ENCODE peak calls at places on chromosomes 16 and 17, in ten cellular contexts. G is K562, K is stomach, Q is upper lobe of left lung, O is HepG2, E is suprapubic skin, Y is H1, R is SK-N-SH, V is esophagus muscularis mucosa, B is sigmoid colon. M is an unnamed sample.

GRCh38 chr17:77429985-77430752 is 289.4 kb downstream of the SEC14L1 start:
- DNase-seq in Y (peak), Q (peak), K (peak), V (peak), O (peak), G (peak), R (peak), E (peak), B (peak), M (peak)

GRCh38 chr16:84598391-84598750 is 19.5 kb downstream of the COTL1 start:
- DNase-seq in E (no peak), O (no peak), K (no peak), Y (no peak), V (no peak), G (no peak), Q (no peak), R (no peak), B (no peak), M (no peak)

GRCh38 chr17:44502598-44503079 is 567 bp downstream of the GPATCH8 start:
- DNase-seq in Q (no peak), B (no peak), K (peak), O (no peak), R (no peak), G (peak), Y (no peak), V (no peak), E (peak), M (no peak)

GRCh38 chr17:12463102-12463501 is 202.6 kb upstream of the MYOCD start:
- DNase-seq in E (no peak), Q (no peak), V (no peak), Y (no peak), G (no peak), B (peak), O (no peak), R (no peak), K (no peak), M (no peak)

GRCh38 chr16:52383640-52384292 is 163.2 kb downstream of the TOX3 start:
- DNase-seq in E (no peak), G (no peak), O (peak), B (no peak), R (no peak), Y (no peak), Q (no peak), K (no peak), V (peak), M (no peak)

GRCh38 chr16:80231888-80232287 is 308.9 kb upstream of the DYNLRB2 start:
- DNase-seq in V (no peak), Y (no peak), B (no peak), R (no peak), K (no peak), Q (no peak), G (no peak), E (no peak), O (peak), M (no peak)

GRCh38 chr16:4947722-4948503 is 10.2 kb upstream of the SEC14L5 start:
- DNase-seq in O (peak), R (no peak), G (no peak), E (no peak), Y (no peak), V (no peak), K (no peak), B (no peak), Q (no peak), M (no peak)

GRCh38 chr17:81967533-81968395 is 6.8 kb upstream of the NOTUM start:
- DNase-seq in V (peak), O (peak), G (peak), Q (peak), K (peak), E (peak), B (peak), R (peak), Y (peak), M (peak)

GRCh38 chr16:66740010-66740409 is 11.4 kb downstream of the DYNC1LI2 start:
- DNase-seq in K (no peak), G (peak), E (no peak), O (peak), Y (no peak), V (no peak), B (no peak), R (peak), Q (no peak), M (peak)

GRCh38 chr17:79607941-79608728 is 2.7 kb downstream of the RBFOX3 start:
- DNase-seq in G (peak), R (peak), O (no peak), V (no peak), Y (peak), E (no peak), B (peak), K (no peak), Q (peak), M (peak)

GRCh38 chr17:63665527-63666214 is 34.3 kb downstream of the LIMD2 start:
- DNase-seq in K (no peak), Y (no peak), G (no peak), R (no peak), E (no peak), O (no peak), B (no peak), Q (no peak), V (no peak), M (no peak)

GRCh38 chr17:64001091-64001579 is 3.0 kb downstream of the PRR29 start:
- DNase-seq in O (no peak), E (peak), G (no peak), V (no peak), K (peak), R (peak), Y (no peak), Q (no peak), B (peak), M (no peak)

GRCh38 chr16:86087011-86087453 is 188.1 kb downstream of the IRF8 start:
- DNase-seq in G (no peak), E (peak), R (no peak), Y (no peak), V (no peak), B (peak), O (no peak), Q (no peak), K (no peak), M (no peak)

GRCh38 chr17:76740329-76741118 is 2.6 kb downstream of the MFSD11 start:
- DNase-seq in K (no peak), G (no peak), E (no peak), R (no peak), B (peak), V (no peak), Q (no peak), O (no peak), Y (no peak), M (no peak)

GRCh38 chr17:79298801-79299200 is 224.2 kb downstream of the ENGASE start:
- DNase-seq in O (no peak), Y (no peak), V (no peak), B (no peak), R (no peak), E (no peak), K (no peak), G (no peak), Q (no peak), M (no peak)

GRCh38 chr17:4230142-4230541 is 33.6 kb downstream of the ANKFY1 start:
- DNase-seq in Q (no peak), E (no peak), O (no peak), R (no peak), B (peak), V (peak), Y (no peak), G (no peak), K (no peak), M (peak)

GRCh38 chr16:35425270-35425669 is 1965.9 kb downstream of the TP53TG3F start:
- DNase-seq in B (no peak), V (no peak), Q (peak), E (no peak), Y (no peak), K (no peak), O (no peak), G (no peak), R (peak), M (no peak)

GRCh38 chr16:62977876-62978275 is 941.6 kb upstream of the CDH8 start:
- DNase-seq in Q (no peak), E (no peak), O (no peak), R (no peak), Y (no peak), B (no peak), K (no peak), V (no peak), G (no peak), M (no peak)

GRCh38 chr17:16912021-16912962 is 59.6 kb downstream of the TNFRSF13B start:
- DNase-seq in B (peak), O (no peak), Y (peak), Q (no peak), R (no peak), E (no peak), G (no peak), V (peak), K (peak), M (no peak)

GRCh38 chr17:16918443-16918842 is 53.5 kb downstream of the TNFRSF13B start:
- DNase-seq in Q (no peak), B (no peak), V (no peak), O (no peak), R (no peak), G (no peak), E (peak), Y (no peak), K (peak), M (peak)

GRCh38 chr17:16917995-16918394 is 53.9 kb downstream of the TNFRSF13B start:
- DNase-seq in B (no peak), V (no peak), E (peak), G (no peak), Q (no peak), O (no peak), Y (no peak), R (no peak), K (peak), M (peak)

GRCh38 chr17:16916557-16916920 is 55.4 kb downstream of the TNFRSF13B start:
- DNase-seq in G (no peak), O (no peak), Y (peak), R (no peak), Q (no peak), K (peak), E (no peak), B (no peak), V (no peak), M (no peak)

GRCh38 chr17:16915752-16916556 is 56.0 kb downstream of the TNFRSF13B start:
- DNase-seq in E (no peak), R (peak), K (peak), Y (peak), Q (peak), B (no peak), V (peak), G (peak), O (peak), M (peak)
- TF ChIP-seq EP300 in E (no peak), R (no peak), K (no peak), Y (no peak), Q (no peak), B (no peak), V (no peak), G (no peak), O (no peak), M (no peak)

GRCh38 chr17:48590603-48591161 is 641 bp upstream of the HOXB3 start:
- DNase-seq in Q (no peak), O (no peak), K (no peak), G (no peak), Y (no peak), B (no peak), R (no peak), V (no peak), E (no peak), M (no peak)
- H3K4me3 ChIP-seq in Q (peak), O (no peak), K (peak), G (no peak), Y (no peak), B (peak), R (no peak), V (no peak), E (no peak), M (no peak)

DNA sequence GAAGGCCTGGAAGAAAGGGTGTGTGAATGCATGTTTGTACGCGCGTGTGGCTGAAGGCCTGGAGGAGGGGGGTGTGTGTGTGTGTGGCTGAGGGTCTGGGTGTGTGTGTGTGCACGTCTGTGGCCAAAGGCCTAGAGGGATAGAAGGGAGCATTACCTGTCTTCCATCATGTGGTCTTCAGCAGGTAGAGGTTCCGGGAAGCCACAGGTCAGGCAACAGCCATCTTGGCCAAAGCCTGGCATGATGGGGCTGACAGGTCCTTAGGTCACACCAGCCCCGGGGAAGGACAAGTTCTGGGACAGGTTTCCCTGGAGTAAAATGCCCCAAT is 5.3 kb downstream of the LITAFD start:
- DNase-seq in B (no peak), K (no peak), O (no peak), V (no peak), Y (no peak), G (no peak), Q (no peak), E (no peak), R (no peak), M (no peak)
- TF ChIP-seq POLR2AphosphoS5 in B (no peak), K (no peak), O (no peak), V (no peak), Y (peak), G (no peak), Q (no peak), E (no peak), R (no peak), M (no peak)

GRCh38 chr16:14202697-14203096 is 131.6 kb downstream of the MRTFB start:
- DNase-seq in V (no peak), G (no peak), K (no peak), E (no peak), R (peak), B (no peak), Q (no peak), Y (no peak), O (peak), M (no peak)
- TF ChIP-seq EP300 in V (no peak), G (no peak), K (no peak), E (no peak), R (no peak), B (no peak), Q (no peak), Y (no peak), O (no peak), M (no peak)

GRCh38 chr17:17679748-17680147 is 1.5 kb upstream of the RAI1 start:
- DNase-seq in R (no peak), G (no peak), V (no peak), E (no peak), B (no peak), Q (no peak), O (no peak), K (no peak), Y (no peak), M (no peak)

GRCh38 chr17:17681187-17681743 is at the start of gene RAI1:
- DNase-seq in B (peak), V (no peak), K (peak), G (peak), O (peak), R (peak), E (peak), Y (peak), Q (peak), M (peak)

GRCh38 chr17:17679243-17679642 is 2.0 kb upstream of the RAI1 start:
- DNase-seq in B (no peak), E (no peak), R (no peak), O (no peak), G (no peak), Q (no peak), K (no peak), Y (no peak), V (no peak), M (no peak)

GRCh38 chr17:17681744-17682292 is 560 bp downstream of the RAI1 start:
- DNase-seq in V (no peak), Y (no peak), E (peak), G (peak), K (no peak), R (peak), Q (peak), B (peak), O (no peak), M (peak)

GRCh38 chr17:17680477-17681186 is 626 bp upstream of the RAI1 start:
- DNase-seq in Y (no peak), K (no peak), R (no peak), O (no peak), E (no peak), B (no peak), G (no peak), Q (no peak), V (no peak), M (no peak)
- H3K4me3 ChIP-seq in Y (no peak), K (peak), R (peak), O (peak), E (peak), B (peak), G (no peak), Q (peak), V (peak), M (peak)

DNA sequence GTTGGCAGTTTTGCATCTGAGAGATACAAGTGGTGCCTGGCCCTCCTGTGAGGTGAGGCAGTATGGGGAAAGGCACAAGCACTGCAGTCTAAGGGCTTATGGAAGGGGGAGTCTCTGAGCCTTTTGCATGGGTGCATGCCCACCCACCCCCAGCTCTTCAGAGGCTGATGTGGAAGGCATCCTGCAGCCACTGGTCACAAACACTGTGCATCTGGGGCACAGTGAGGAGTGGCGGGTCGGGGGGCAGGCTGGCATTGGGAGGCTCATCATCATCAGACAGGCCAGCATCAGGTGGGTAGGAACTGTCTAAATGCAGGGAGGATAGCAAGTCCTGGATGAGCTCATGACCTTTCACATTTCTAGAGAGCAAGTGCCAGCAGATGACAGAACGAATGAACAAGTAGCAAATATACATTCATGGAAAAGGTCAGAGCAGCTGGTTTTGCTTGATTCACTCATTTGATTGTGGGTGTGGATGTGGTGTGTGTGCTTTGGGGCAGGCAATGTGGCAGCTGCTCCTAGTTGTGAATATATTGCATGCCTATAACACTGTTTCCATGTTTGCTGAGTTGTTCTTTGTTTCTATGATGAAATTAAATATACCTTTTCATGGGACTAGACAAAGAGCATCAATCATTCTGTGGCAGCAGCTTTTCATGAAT is 29.2 kb downstream of the TRIM25 start:
- DNase-seq in B (no peak), Y (no peak), R (no peak), E (no peak), Q (no peak), K (no peak), V (no peak), G (no peak), O (no peak), M (no peak)
- TF ChIP-seq POLR2AphosphoS5 in B (no peak), Y (no peak), R (no peak), E (no peak), Q (no peak), K (no peak), V (no peak), G (no peak), O (no peak), M (peak)

DNA sequence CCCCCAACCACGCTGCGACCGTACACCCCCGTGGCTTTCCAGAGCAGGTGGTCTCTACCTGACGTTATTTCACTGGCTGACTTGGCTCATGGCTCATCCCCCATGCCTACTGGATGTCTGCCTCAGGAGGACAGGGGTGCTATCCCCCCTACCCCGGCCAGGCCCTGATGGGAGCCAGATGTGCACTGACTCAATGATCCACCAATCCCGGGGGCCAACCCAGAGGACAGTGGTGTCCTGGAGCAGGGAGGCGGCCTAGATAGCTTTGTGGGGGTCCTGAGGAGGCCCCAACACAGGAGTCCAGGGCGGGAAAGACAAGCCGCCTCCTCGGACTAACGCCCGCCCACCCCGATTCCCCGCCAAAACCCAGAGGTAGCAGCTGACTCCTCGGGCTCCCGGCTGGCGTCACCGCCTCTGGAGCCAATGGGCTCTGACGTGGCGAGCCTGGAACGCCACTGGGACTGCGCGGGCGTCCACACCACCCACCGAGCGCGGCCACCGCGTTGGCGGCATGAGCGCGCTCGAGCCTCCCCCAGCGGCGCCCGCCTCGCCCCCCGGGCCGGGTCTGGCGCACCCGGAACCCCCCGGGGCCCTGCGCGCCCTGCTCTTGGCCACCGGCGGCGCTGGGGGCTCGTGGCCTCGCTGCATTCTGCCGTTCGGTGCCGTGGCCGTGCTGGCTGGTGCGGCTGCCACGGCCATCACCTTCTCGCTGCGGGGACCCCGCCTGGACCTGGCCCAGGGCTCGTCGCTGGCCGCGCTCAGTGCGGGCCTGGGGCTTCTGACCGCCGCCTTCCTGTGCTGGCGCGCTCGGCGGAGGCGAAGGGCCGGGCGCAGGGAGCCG is 3.6 kb upstream of the NTN3 start:
- DNase-seq in E (peak), G (no peak), O (no peak), Y (peak), Q (peak), K (peak), B (peak), R (peak), V (no peak), M (peak)
- TF ChIP-seq EP300 in E (no peak), G (no peak), O (no peak), Y (no peak), Q (no peak), K (no peak), B (no peak), R (no peak), V (no peak), M (no peak)

DNA sequence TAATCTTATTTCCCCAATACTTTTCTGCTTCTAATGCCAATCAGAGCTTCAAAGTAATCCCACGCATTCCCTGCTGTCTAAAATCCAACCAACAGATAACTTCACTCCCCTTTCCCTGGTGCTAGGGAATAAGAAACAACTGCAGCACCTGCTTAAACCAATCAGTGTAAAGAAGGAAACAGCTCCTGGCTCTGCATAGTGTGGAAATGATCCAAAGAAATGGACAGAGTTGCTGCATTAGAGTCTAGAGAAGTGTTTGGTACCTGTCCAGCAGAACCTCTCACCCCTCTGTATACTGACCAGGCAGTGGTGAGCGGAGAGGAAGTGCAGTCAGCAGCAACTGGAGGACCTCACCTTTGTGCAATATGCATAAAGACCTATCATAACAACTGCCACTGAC is 85.5 kb downstream of the NCOR1 start:
- DNase-seq in K (no peak), G (no peak), Y (no peak), Q (no peak), V (no peak), O (no peak), B (no peak), E (no peak), R (no peak), M (no peak)
- H3K4me3 ChIP-seq in K (no peak), G (no peak), Y (no peak), Q (no peak), V (no peak), O (no peak), B (no peak), E (no peak), R (no peak), M (no peak)

M was measured in transverse colon.